ENCODE peak calls at places on chromosomes 13 and 19, in ten cellular contexts. Y, V, K, S, Z, C, D, U, L and X are unnamed samples.

GRCh38 chr19:3270908-3271307 is 46.4 kb downstream of the CELF5 start:
- DNase-seq in Y (no peak), V (no peak), K (no peak), S (no peak), Z (peak; percentile 90), C (no peak), D (no peak), U (no peak), L (no peak), X (no peak)

GRCh38 chr13:42753697-42754096 is 27.7 kb upstream of the FAM216B start:
- DNase-seq in Y (no peak), V (no peak), K (no peak), S (no peak), Z (no peak), C (no peak), D (no peak), U (no peak), L (no peak), X (no peak)

GRCh38 chr19:737591-738093 is 13.3 kb upstream of the MISP start:
- DNase-seq in Y (no peak), V (peak; percentile 72), K (no peak), S (no peak), Z (peak; percentile 63), C (peak; percentile 57), D (no peak), U (no peak), L (no peak), X (no peak)

GRCh38 chr19:46945668-46946067 is 74.0 kb upstream of the NPAS1 start:
- DNase-seq in Y (no peak), V (no peak), K (no peak), S (no peak), Z (no peak), C (peak; percentile 28), D (no peak), U (no peak), L (no peak), X (no peak)

GRCh38 chr19:19661675-19662251 is 1.7 kb downstream of the ATP13A1 start:
- DNase-seq in Y (no peak), V (peak; percentile 45), K (no peak), S (no peak), Z (peak; percentile 87), C (no peak), D (no peak), U (no peak), L (no peak), X (no peak)

GRCh38 chr13:41955605-41956004 is 5.3 kb downstream of the VWA8 start:
- DNase-seq in Y (peak; percentile 54), V (no peak), K (no peak), S (no peak), Z (no peak), C (no peak), D (no peak), U (no peak), L (peak; percentile 68), X (no peak)

GRCh38 chr19:16330368-16330801 is 5.8 kb downstream of the KLF2 start:
- DNase-seq in Y (peak; percentile 84), V (peak; percentile 83), K (peak; percentile 65), S (peak; percentile 77), Z (no peak), C (peak; percentile 82), D (peak; percentile 63), U (peak; percentile 88), L (peak; percentile 64), X (no peak)

GRCh38 chr19:29812080-29812880 is 489 bp downstream of the CCNE1 start:
- DNase-seq in Y (peak; percentile 49), V (peak; percentile 43), K (no peak), S (no peak), Z (peak; percentile 53), C (no peak), D (peak; percentile 20), U (peak; percentile 34), L (peak; percentile 54), X (no peak)

GRCh38 chr19:51901860-51902259 is 3.0 kb downstream of the ZNF649 start:
- DNase-seq in Y (no peak), V (no peak), K (no peak), S (no peak), Z (no peak), C (no peak), D (no peak), U (no peak), L (no peak), X (no peak)

GRCh38 chr13:98947925-98948324 is 29.9 kb downstream of the DOCK9 start:
- DNase-seq in Y (no peak), V (no peak), K (no peak), S (no peak), Z (no peak), C (no peak), D (no peak), U (no peak), L (no peak), X (no peak)

GRCh38 chr19:2261438-2262172 is 5.4 kb upstream of the JSRP1 start:
- DNase-seq in Y (peak; percentile 76), V (peak; percentile 66), K (no peak), S (no peak), Z (peak; percentile 48), C (no peak), D (no peak), U (no peak), L (no peak), X (no peak)
- TF ChIP-seq CTCF in Y (peak; percentile 53), V (peak; percentile 60), K (peak; percentile 82), S (peak; percentile 30), Z (peak; percentile 62), C (no peak), D (peak; percentile 65), U (peak; percentile 56), L (peak; percentile 54), X (peak; percentile 68)

GRCh38 chr19:53884256-53884655 is 2.3 kb downstream of the PRKCG start:
- DNase-seq in Y (peak; percentile 30), V (no peak), K (no peak), S (no peak), Z (no peak), C (no peak), D (no peak), U (no peak), L (no peak), X (no peak)
- H3K27me3 ChIP-seq in Y (no peaks in the 10 kb centered on the region), V (peaks cover 65% of the 10 kb centered on the region), K (no peaks in the 10 kb centered on the region), S (peaks cover 7% of the 10 kb centered on the region), Z (peaks cover 36% of the 10 kb centered on the region), C (no peaks in the 10 kb centered on the region), D (peaks cover 82% of the 10 kb centered on the region), U (peaks cover 43% of the 10 kb centered on the region), L (peaks cover 11% of the 10 kb centered on the region), X (peaks cover 29% of the 10 kb centered on the region)

GRCh38 chr13:47420012-47420411 is 523.2 kb upstream of the HTR2A start:
- DNase-seq in Y (no peak), V (no peak), K (no peak), S (no peak), Z (no peak), C (no peak), D (no peak), U (no peak), L (no peak), X (no peak)
- TF ChIP-seq CTCF in Y (peak; percentile 16), V (no peak), K (no peak), S (no peak), Z (no peak), C (no peak), D (peak; percentile 64), U (peak; percentile 46), L (no peak), X (peak; percentile 14)

GRCh38 chr19:54506079-54506478 is 3.4 kb downstream of the LAIR2 start:
- DNase-seq in Y (no peak), V (no peak), K (no peak), S (no peak), Z (no peak), C (no peak), D (no peak), U (no peak), L (no peak), X (no peak)
- H3K27me3 ChIP-seq in Y (no peaks in the 10 kb centered on the region), V (peaks cover 4% of the 10 kb centered on the region), K (peaks cover 2% of the 10 kb centered on the region), S (no peaks in the 10 kb centered on the region), Z (no peaks in the 10 kb centered on the region), C (no peaks in the 10 kb centered on the region), D (peaks cover 41% of the 10 kb centered on the region), U (no peaks in the 10 kb centered on the region), L (no peaks in the 10 kb centered on the region), X (no peaks in the 10 kb centered on the region)

GRCh38 chr19:5563008-5563431 is 4.7 kb downstream of the TINCR start:
- DNase-seq in Y (no peak), V (no peak), K (no peak), S (no peak), Z (no peak), C (no peak), D (no peak), U (no peak), L (no peak), X (no peak)
- TF ChIP-seq CTCF in Y (no peak), V (no peak), K (peak; percentile 50), S (no peak), Z (peak; percentile 23), C (no peak), D (no peak), U (no peak), L (no peak), X (no peak)